ENCODE peak calls at places on chromosomes 3 and 15, in seven cellular contexts. L, T, U, X, Q, I and E are unnamed samples.

GRCh38 chr3:13844286-13844685 is 35.6 kb downstream of the WNT7A start:
- DNase-seq in X (no peak), T (no peak), I (no peak), L (no peak), U (no peak), Q (no peak), E (no peak)

GRCh38 chr3:195573611-195574496 is 9.9 kb downstream of the APOD start:
- DNase-seq in X (no peak), U (no peak), T (no peak), Q (no peak), I (no peak), L (no peak), E (no peak)

GRCh38 chr15:62495670-62496328 is 330.7 kb upstream of the C2CD4B start:
- DNase-seq in U (no peak), T (no peak), Q (no peak), I (no peak), X (no peak), L (peak), E (no peak)

GRCh38 chr15:45126535-45127158 is 3.0 kb downstream of the DUOXA1 start:
- DNase-seq in Q (peak), X (peak), I (no peak), U (peak), L (peak), T (no peak), E (peak)

GRCh38 chr3:114838025-114838424 is 309.1 kb downstream of the ZBTB20 start:
- DNase-seq in U (no peak), Q (no peak), L (no peak), X (no peak), T (no peak), I (no peak), E (no peak)

GRCh38 chr3:31297899-31298298 is 234.8 kb upstream of the STT3B start:
- DNase-seq in U (no peak), L (no peak), I (no peak), Q (no peak), X (no peak), T (no peak), E (no peak)

GRCh38 chr15:79060175-79060574 is 30.4 kb downstream of the RASGRF1 start:
- DNase-seq in I (no peak), T (no peak), X (no peak), L (no peak), U (no peak), Q (no peak), E (no peak)

GRCh38 chr15:94312946-94313345 is 81.6 kb downstream of the MCTP2 start:
- DNase-seq in I (no peak), X (no peak), U (no peak), Q (no peak), T (no peak), L (no peak), E (no peak)

GRCh38 chr3:85846940-85847339 is 888.2 kb downstream of the CADM2 start:
- DNase-seq in L (no peak), Q (no peak), T (no peak), I (no peak), X (no peak), U (no peak), E (no peak)

GRCh38 chr3:14492948-14493881 is 46.9 kb downstream of the GRIP2 start:
- DNase-seq in T (no peak), X (no peak), I (no peak), Q (no peak), U (no peak), L (no peak), E (no peak)

GRCh38 chr3:19146685-19147650 is 1.3 kb upstream of the KCNH8 start:
- DNase-seq in X (peak), L (peak), Q (peak), I (peak), U (peak), T (peak), E (peak)

GRCh38 chr15:55279746-55280351 is 9.8 kb downstream of the RAB27A start:
- DNase-seq in Q (peak), U (peak), L (peak), T (no peak), X (peak), I (no peak), E (peak)

GRCh38 chr3:138070006-138070405 is 45.4 kb downstream of the DZIP1L start:
- DNase-seq in Q (no peak), U (no peak), I (no peak), T (no peak), L (no peak), X (no peak), E (no peak)

GRCh38 chr3:87175662-87176230 is 51.4 kb upstream of the CHMP2B start:
- DNase-seq in U (no peak), X (no peak), Q (no peak), L (no peak), I (no peak), T (no peak), E (no peak)

GRCh38 chr3:24548278-24548677 is 53.6 kb upstream of the THRB start:
- DNase-seq in U (no peak), T (no peak), Q (no peak), L (no peak), X (no peak), I (no peak), E (no peak)

GRCh38 chr3:66140763-66141372 is 79.9 kb upstream of the SLC25A26 start:
- DNase-seq in U (peak), Q (no peak), L (no peak), T (no peak), X (no peak), I (no peak), E (no peak)

GRCh38 chr15:69719527-69719926 is 266.9 kb downstream of the RPLP1 start:
- DNase-seq in Q (no peak), T (no peak), I (no peak), U (no peak), L (peak), X (peak), E (peak)

GRCh38 chr3:143121240-143122088 is 1.9 kb downstream of the CHST2 start:
- DNase-seq in U (no peak), L (peak), Q (peak), T (no peak), X (peak), I (peak), E (peak)

GRCh38 chr3:185420762-185421161 is 57.8 kb downstream of the MAP3K13 start:
- DNase-seq in T (peak), X (no peak), L (peak), I (no peak), Q (no peak), U (peak), E (no peak)

GRCh38 chr15:56672721-56673120 is 60.6 kb downstream of the ZNF280D start:
- DNase-seq in L (no peak), Q (no peak), X (no peak), T (no peak), U (no peak), I (no peak), E (no peak)

GRCh38 chr3:5002174-5002870 is 23.1 kb downstream of the BHLHE40 start:
- DNase-seq in X (peak), Q (peak), T (no peak), L (no peak), U (no peak), I (no peak), E (no peak)

GRCh38 chr3:54262943-54263342 is 140.6 kb downstream of the CACNA2D3 start:
- DNase-seq in I (no peak), T (no peak), X (no peak), U (no peak), Q (no peak), L (no peak), E (no peak)

GRCh38 chr15:70486451-70487379 is 276.6 kb downstream of the UACA start:
- DNase-seq in I (no peak), X (no peak), U (no peak), L (no peak), T (no peak), Q (no peak), E (no peak)

GRCh38 chr15:41513282-41514227 is at the start of gene LTK:
- DNase-seq in I (no peak), X (no peak), U (no peak), Q (peak), L (peak), T (no peak), E (no peak)

GRCh38 chr3:9398715-9399708 is 1.6 kb downstream of the SETD5 start:
- DNase-seq in X (peak), L (peak), Q (no peak), T (no peak), I (no peak), U (peak), E (no peak)

GRCh38 chr3:81689617-81690016 is 71.8 kb downstream of the GBE1 start:
- DNase-seq in I (no peak), Q (no peak), X (no peak), U (no peak), T (no peak), L (no peak), E (no peak)

GRCh38 chr15:82137261-82137660 is 91.4 kb upstream of the MEX3B start:
- DNase-seq in T (no peak), X (no peak), Q (no peak), U (no peak), L (no peak), I (no peak), E (no peak)

GRCh38 chr3:129855454-129856419 is 37.8 kb downstream of the TMCC1 start:
- DNase-seq in X (no peak), U (no peak), Q (no peak), T (no peak), I (no peak), L (no peak), E (no peak)

GRCh38 chr3:184631339-184631965 is 69.9 kb downstream of the EPHB3 start:
- DNase-seq in Q (no peak), X (no peak), L (no peak), I (no peak), T (no peak), U (no peak), E (no peak)

GRCh38 chr3:15083190-15083700 is 15.7 kb downstream of the RBSN start:
- DNase-seq in Q (no peak), I (no peak), X (no peak), U (no peak), T (no peak), L (no peak), E (no peak)

GRCh38 chr3:187739561-187740445 is 5.5 kb downstream of the BCL6 start:
- DNase-seq in Q (peak), T (peak), I (peak), U (peak), L (peak), X (peak), E (peak)

GRCh38 chr15:68658151-68658550 is 79.4 kb downstream of the CORO2B start:
- DNase-seq in X (no peak), U (no peak), I (peak), T (peak), Q (no peak), L (no peak), E (no peak)

GRCh38 chr3:179449621-179450020 is 1.6 kb downstream of the GNB4 start:
- DNase-seq in I (no peak), X (no peak), T (no peak), U (no peak), L (no peak), Q (no peak), E (no peak)

GRCh38 chr15:39110746-39111145 is 470.1 kb upstream of the THBS1 start:
- DNase-seq in T (no peak), X (no peak), L (no peak), Q (no peak), I (no peak), U (no peak), E (no peak)

GRCh38 chr15:80946576-80946975 is 43.0 kb downstream of the MESD start:
- DNase-seq in I (no peak), Q (no peak), U (no peak), X (no peak), T (no peak), L (no peak), E (no peak)

GRCh38 chr3:127707777-127708438 is 35.2 kb downstream of the ABTB1 start:
- DNase-seq in U (no peak), I (no peak), T (no peak), Q (no peak), L (no peak), X (no peak), E (no peak)

GRCh38 chr15:68378595-68378994 is 53.4 kb downstream of the ITGA11 start:
- DNase-seq in I (no peak), L (no peak), X (no peak), U (no peak), Q (no peak), T (no peak), E (no peak)

GRCh38 chr3:149536429-149536828 is 61.9 kb downstream of the TM4SF4 start:
- DNase-seq in T (peak), L (no peak), X (no peak), U (no peak), I (peak), Q (no peak), E (no peak)

GRCh38 chr15:74957301-74958035 is 896 bp upstream of the RPP25 start:
- DNase-seq in Q (no peak), T (no peak), X (no peak), I (no peak), L (no peak), U (no peak), E (no peak)

GRCh38 chr15:74955796-74956647 is 550 bp downstream of the RPP25 start:
- DNase-seq in U (peak), X (peak), T (peak), L (peak), I (peak), Q (peak), E (peak)

GRCh38 chr15:74955017-74955416 is 1.6 kb downstream of the RPP25 start:
- DNase-seq in X (no peak), T (no peak), Q (no peak), I (no peak), U (no peak), L (no peak), E (no peak)

GRCh38 chr15:74956648-74957300 is at the start of gene RPP25:
- DNase-seq in U (peak), T (peak), Q (peak), I (peak), X (peak), L (peak), E (peak)

DNA sequence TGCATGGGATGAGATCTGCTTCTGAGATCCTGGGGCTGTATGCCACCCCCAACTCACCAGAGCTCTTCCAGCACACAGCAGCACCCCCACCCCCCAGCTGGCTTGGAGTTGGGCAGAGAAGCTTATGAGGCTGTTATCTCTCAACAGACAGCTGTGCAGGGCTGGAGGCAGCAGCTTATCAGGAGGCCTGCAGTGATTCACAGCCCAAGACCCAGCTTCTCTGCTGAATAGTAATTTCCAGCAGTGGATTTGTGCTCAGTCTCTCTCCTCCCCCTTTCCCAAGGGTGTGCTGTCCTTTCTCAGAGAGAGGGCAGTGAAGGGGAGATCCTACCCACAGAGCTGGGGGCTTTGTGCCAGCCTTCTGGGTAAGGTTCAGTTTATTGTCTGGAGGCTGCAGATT is 2.1 kb downstream of the RPP25 start:
- DNase-seq in L (peak), T (no peak), X (no peak), U (no peak), Q (peak), I (no peak), E (no peak)
- H3K27ac ChIP-seq in L (no peak), T (no peak), X (no peak), U (no peak), Q (no peak), I (no peak), E (no peak)

GRCh38 chr15:34853001-34853758 is 57.8 kb upstream of the ACTC1 start:
- DNase-seq in L (peak), I (no peak), Q (no peak), U (no peak), X (no peak), T (no peak), E (no peak)
- H3K27ac ChIP-seq in L (no peak), I (no peak), Q (no peak), U (no peak), X (no peak), T (no peak), E (no peak)

GRCh38 chr3:190384241-190384863 is 3.6 kb upstream of the CLDN16 start:
- DNase-seq in I (no peak), L (peak), U (peak), T (no peak), X (no peak), Q (no peak), E (no peak)

GRCh38 chr3:190382082-190382481 is 5.9 kb upstream of the CLDN16 start:
- DNase-seq in I (no peak), X (no peak), U (no peak), L (no peak), Q (no peak), T (no peak), E (no peak)

GRCh38 chr3:190385835-190386688 is 1.9 kb upstream of the CLDN16 start:
- DNase-seq in T (no peak), Q (no peak), U (no peak), X (no peak), I (no peak), L (no peak), E (no peak)

GRCh38 chr3:190387578-190388213 is at the start of gene CLDN16:
- DNase-seq in Q (no peak), T (no peak), I (no peak), X (no peak), L (no peak), U (no peak), E (no peak)
- H3K27ac ChIP-seq in Q (no peak), T (no peak), I (no peak), X (no peak), L (no peak), U (no peak), E (no peak)

GRCh38 chr15:65529754-65530317 is 427 bp upstream of the HACD3 start:
- DNase-seq in L (no peak), X (no peak), Q (no peak), U (no peak), I (no peak), T (no peak), E (no peak)
- H3K27ac ChIP-seq in L (no peak), X (peak), Q (peak), U (no peak), I (peak), T (peak), E (peak)